ENCODE peak calls at places on chromosomes 4 and X, in four cellular contexts. I is progenitor cell of endocrine pancreas, Y is CD14-positive monocyte, X is lung microvascular endothelial cell. Q is an unnamed sample.

GRCh38 chrX:153642313-153642654 is 4.7 kb upstream of the DUSP9 start:
- DNase-seq in I (no peak), Y (no peak), X (no peak), Q (no peak)

GRCh38 chr4:6909970-6910339 is 329 bp downstream of the TBC1D14 start:
- DNase-seq in I (peak), Y (no peak), X (no peak), Q (no peak)

GRCh38 chr4:6881908-6882307 is 27.7 kb upstream of the TBC1D14 start:
- DNase-seq in I (no peak), Y (no peak), X (no peak), Q (no peak)

GRCh38 chr4:24405926-24406325 is 178.4 kb downstream of the DHX15 start:
- DNase-seq in I (no peak), Y (no peak), X (no peak), Q (no peak)

GRCh38 chr4:142267101-142267500 is 579.0 kb downstream of the INPP4B start:
- DNase-seq in I (no peak), Y (no peak), X (no peak), Q (no peak)

GRCh38 chr4:96009720-96010119 is 169.8 kb downstream of the PDHA2 start:
- DNase-seq in I (no peak), Y (no peak), X (no peak), Q (no peak)

GRCh38 chrX:153599192-153600031 is 473 bp upstream of the CCNQ start:
- DNase-seq in I (peak), Y (peak), X (peak), Q (no peak)

GRCh38 chrX:152600853-152601635 is 36.7 kb upstream of the GABRQ start:
- DNase-seq in I (no peak), Y (no peak), X (no peak), Q (no peak)

GRCh38 chr4:53951414-53951813 is 113.0 kb downstream of the CHIC2 start:
- DNase-seq in I (no peak), Y (no peak), X (no peak), Q (no peak)

GRCh38 chr4:124104628-124105027 is 607.9 kb downstream of the ANKRD50 start:
- DNase-seq in I (no peak), Y (no peak), X (no peak), Q (no peak)

GRCh38 chr4:6425336-6425735 is 47.1 kb downstream of the PPP2R2C start:
- DNase-seq in I (no peak), Y (no peak), X (no peak), Q (no peak)

GRCh38 chr4:1767058-1767769 is 25.9 kb upstream of the FGFR3 start:
- DNase-seq in I (peak), Y (no peak), X (peak), Q (no peak)

GRCh38 chr4:188297873-188298272 is 158.6 kb downstream of the TRIML1 start:
- DNase-seq in I (no peak), Y (no peak), X (no peak), Q (no peak)

GRCh38 chr4:110904435-110905050 is 281.7 kb upstream of the PITX2 start:
- DNase-seq in I (no peak), Y (no peak), X (no peak), Q (no peak)

GRCh38 chrX:46477435-46477834 is 67.8 kb downstream of the ZNF674 start:
- DNase-seq in I (no peak), Y (no peak), X (peak), Q (no peak)

GRCh38 chr4:72394264-72394663 is 174.8 kb downstream of the ADAMTS3 start:
- DNase-seq in I (no peak), Y (no peak), X (no peak), Q (no peak)

GRCh38 chr4:41598580-41598979 is 60.6 kb downstream of the LIMCH1 start:
- DNase-seq in I (no peak), Y (no peak), X (no peak), Q (no peak)

GRCh38 chr4:3791910-3792542 is 25.8 kb downstream of the ADRA2C start:
- DNase-seq in I (peak), Y (no peak), X (peak), Q (no peak)

GRCh38 chr4:24174622-24175021 is 284.8 kb upstream of the PPARGC1A start:
- DNase-seq in I (no peak), Y (no peak), X (no peak), Q (no peak)

GRCh38 chr4:169070071-169070894 is 60.2 kb upstream of the CBR4 start:
- DNase-seq in I (no peak), Y (no peak), X (peak), Q (no peak)

GRCh38 chrX:25531096-25531495 is 515.3 kb upstream of the ARX start:
- DNase-seq in I (no peak), Y (no peak), X (no peak), Q (no peak)

GRCh38 chr4:155342142-155342541 is 34.6 kb downstream of the MAP9 start:
- DNase-seq in I (no peak), Y (no peak), X (no peak), Q (no peak)

GRCh38 chr4:92381640-92382039 is 77.9 kb downstream of the GRID2 start:
- DNase-seq in I (no peak), Y (no peak), X (no peak), Q (no peak)

GRCh38 chr4:73718375-73719373 is 21.7 kb upstream of the CXCL8 start:
- DNase-seq in I (no peak), Y (no peak), X (no peak), Q (peak)

GRCh38 chr4:87974856-87975462 is 555 bp upstream of the SPP1 start:
- DNase-seq in I (no peak), Y (no peak), X (no peak), Q (no peak)

GRCh38 chr4:173827707-173828106 is 297.7 kb upstream of the HAND2 start:
- DNase-seq in I (no peak), Y (no peak), X (no peak), Q (no peak)

GRCh38 chr4:150818661-150819060 is 196.4 kb downstream of the LRBA start:
- DNase-seq in I (no peak), Y (no peak), X (no peak), Q (no peak)

Q was measured in SIG-M5.